ENCODE peak calls at places on chromosomes 3 and 15, in four cellular contexts. N, W, F and O are unnamed samples.

GRCh38 chr3:174618368-174618767 is 240.8 kb upstream of the NAALADL2 start:
- DNase-seq in W (no peak), F (no peak), N (no peak), O (no peak)

GRCh38 chr3:140056047-140056446 is 121.1 kb downstream of the CLSTN2 start:
- DNase-seq in N (no peak), F (no peak), W (no peak), O (no peak)

GRCh38 chr3:46517016-46517770 is 19.4 kb downstream of the RTP3 start:
- DNase-seq in W (no peak), F (no peak), N (no peak), O (no peak)

GRCh38 chr3:42228796-42229195 is 37.2 kb downstream of the CCK start:
- DNase-seq in W (peak), F (no peak), N (no peak), O (peak)

GRCh38 chr3:56870436-56870835 is 68.7 kb upstream of the ARHGEF3 start:
- DNase-seq in N (no peak), W (no peak), F (no peak), O (peak)

GRCh38 chr3:37640636-37641375 is 220.9 kb upstream of the CTDSPL start:
- DNase-seq in F (no peak), W (no peak), N (no peak), O (no peak)

GRCh38 chr15:56038015-56038414 is 44.6 kb upstream of the NEDD4 start:
- DNase-seq in W (no peak), F (no peak), N (no peak), O (no peak)

GRCh38 chr3:72161870-72162617 is 377.1 kb upstream of the PROK2 start:
- DNase-seq in W (no peak), N (no peak), F (no peak), O (no peak)

GRCh38 chr15:49215768-49216739 is 46.0 kb downstream of the GALK2 start:
- DNase-seq in N (peak), F (no peak), W (no peak), O (no peak)

GRCh38 chr3:16614033-16615031 is 9.1 kb upstream of the DAZL start:
- DNase-seq in F (no peak), N (no peak), W (no peak), O (no peak)

GRCh38 chr3:30408105-30408557 is 198.3 kb upstream of the TGFBR2 start:
- DNase-seq in F (no peak), W (no peak), N (no peak), O (no peak)

GRCh38 chr3:144031938-144032337 is 60.3 kb downstream of the DIPK2A start:
- DNase-seq in W (no peak), N (no peak), F (no peak), O (no peak)

GRCh38 chr3:4421121-4421520 is 45.9 kb downstream of the SUMF1 start:
- DNase-seq in N (no peak), W (peak), F (no peak), O (no peak)

GRCh38 chr3:172716476-172716875 is 5.6 kb upstream of the NCEH1 start:
- DNase-seq in F (no peak), N (no peak), W (no peak), O (no peak)

GRCh38 chr15:38163651-38164050 is 89.0 kb upstream of the SPRED1 start:
- DNase-seq in F (no peak), W (no peak), N (no peak), O (peak)

GRCh38 chr3:104279617-104280016 is 1087.1 kb upstream of the ALCAM start:
- DNase-seq in F (no peak), W (no peak), N (no peak), O (no peak)

GRCh38 chr15:78540955-78541743 is 905 bp downstream of the PSMA4 start:
- DNase-seq in N (no peak), F (no peak), W (peak), O (no peak)

GRCh38 chr15:25236143-25236860 is 202.5 kb downstream of the UBE3A start:
- DNase-seq in F (no peak), W (no peak), N (no peak), O (no peak)

GRCh38 chr15:78810377-78811123 is 714 bp downstream of the ADAMTS7 start:
- DNase-seq in W (peak), F (no peak), N (no peak), O (no peak)

GRCh38 chr15:99099661-99100060 is 5.2 kb upstream of the SYNM start:
- DNase-seq in N (no peak), F (no peak), W (no peak), O (no peak)

GRCh38 chr3:27675287-27675686 is 46.8 kb downstream of the EOMES start:
- DNase-seq in F (no peak), W (no peak), N (no peak), O (no peak)

GRCh38 chr3:27678234-27678633 is 43.9 kb downstream of the EOMES start:
- DNase-seq in F (no peak), W (no peak), N (no peak), O (no peak)

GRCh38 chr3:27679691-27680090 is 42.4 kb downstream of the EOMES start:
- DNase-seq in W (no peak), F (no peak), N (no peak), O (no peak)

GRCh38 chr3:27680517-27681246 is 41.4 kb downstream of the EOMES start:
- DNase-seq in W (no peak), N (no peak), F (peak), O (peak)

DNA sequence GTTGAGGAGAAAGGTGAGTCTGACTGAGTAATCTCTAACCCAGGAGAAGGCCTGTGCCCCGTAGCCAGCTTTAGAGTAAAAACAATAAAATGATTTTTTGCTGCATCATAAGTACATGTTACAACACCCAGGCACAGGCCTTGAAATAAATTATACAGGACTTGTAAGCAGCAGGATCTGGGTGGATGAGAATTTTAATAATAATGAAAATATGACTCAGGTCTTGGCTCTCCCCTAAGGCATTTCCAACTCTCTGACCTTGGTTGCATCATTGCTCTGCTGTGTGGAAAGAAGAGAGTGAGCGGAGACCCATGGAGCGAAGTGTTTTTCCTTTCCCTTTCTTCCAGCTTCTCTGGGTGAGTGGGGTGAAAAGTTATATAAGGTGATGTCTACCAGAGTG is 44.6 kb downstream of the EOMES start:
- DNase-seq in F (no peak), N (no peak), W (no peak), O (no peak)
- TF ChIP-seq EP300 in F (no peak), N (no peak), W (no peak), O (no peak)

DNA sequence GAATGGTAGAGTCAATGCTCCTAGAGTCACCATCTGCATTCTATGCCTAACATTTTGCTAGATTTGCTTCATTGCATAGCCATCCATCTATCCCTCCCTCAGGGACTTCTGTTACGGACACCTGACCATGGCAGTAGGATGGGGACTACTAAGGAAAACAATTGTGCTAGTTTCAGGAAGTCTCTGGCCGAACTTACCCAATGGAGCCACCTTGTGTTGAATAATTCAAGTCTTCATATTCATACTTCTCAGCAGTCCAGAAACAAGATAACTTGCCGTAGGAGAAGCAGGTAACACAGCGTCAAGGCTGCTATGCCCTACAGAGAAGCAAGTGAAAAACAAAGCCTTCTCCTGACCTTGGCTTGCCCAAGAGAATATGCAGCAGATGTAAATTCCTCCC is 685.3 kb downstream of the GRM7 start:
- DNase-seq in N (no peak), F (no peak), W (no peak), O (no peak)
- TF ChIP-seq BRCA1 in N (no peak), F (no peak), W (no peak), O (no peak)

GRCh38 chr15:90892498-90893174 is 8.3 kb downstream of the FES start:
- DNase-seq in W (no peak), F (no peak), N (no peak), O (no peak)

GRCh38 chr15:90891346-90891949 is 7.1 kb downstream of the FES start:
- DNase-seq in F (no peak), N (no peak), W (no peak), O (no peak)

GRCh38 chr15:90892023-90892422 is 7.7 kb downstream of the FES start:
- DNase-seq in N (no peak), W (no peak), F (no peak), O (no peak)

GRCh38 chr15:90893175-90894090 is 9.1 kb downstream of the FES start:
- DNase-seq in F (no peak), W (peak), N (no peak), O (peak)

GRCh38 chr15:90895571-90896117 is 7.5 kb upstream of the MAN2A2 start:
- DNase-seq in W (peak), N (no peak), F (no peak), O (no peak)
- TF ChIP-seq CTCF in W (peak), N (no peak), F (peak), O (no peak)

GRCh38 chr15:62110000-62110851 is 43.4 kb downstream of the C2CD4A start:
- DNase-seq in F (no peak), W (no peak), N (no peak), O (no peak)
- TF ChIP-seq EP300 in F (no peak), W (no peak), N (no peak), O (no peak)

GRCh38 chr15:60093273-60094067 is 89.4 kb downstream of the FOXB1 start:
- DNase-seq in N (no peak), W (no peak), F (no peak), O (peak)
- TF ChIP-seq BRCA1 in N (no peak), W (no peak), F (no peak), O (no peak)